ENCODE peak calls at places on chromosomes 7 and 10, in eight cellular contexts. One of them, this sample, is unnamed.

GRCh38 chr7:128791968-128792319 is at the start of gene CCDC136:
- DNase-seq in CD4-positive, alpha-beta memory T cell: no peak
- DNase-seq in C1 segment of cervical spinal cord: no peak
- DNase-seq in right lobe of liver: no peak
- DNase-seq in NCI-H2081: no peak
- DNase-seq in T-helper 1 cell: no peak
- DNase-seq in PC-3: no peak
- DNase-seq in activated naive CD4-positive, alpha-beta T cell: no peak
- DNase-seq in this sample: no peak

GRCh38 chr10:132107211-132107946 is 41.6 kb downstream of the JAKMIP3 start:
- DNase-seq in CD4-positive, alpha-beta memory T cell: no peak
- DNase-seq in C1 segment of cervical spinal cord: no peak
- DNase-seq in right lobe of liver: no peak
- DNase-seq in NCI-H2081: peak
- DNase-seq in T-helper 1 cell: no peak
- DNase-seq in PC-3: no peak
- DNase-seq in activated naive CD4-positive, alpha-beta T cell: no peak
- DNase-seq in this sample: no peak

GRCh38 chr10:58179238-58179637 is 88.5 kb downstream of the IPMK start:
- DNase-seq in CD4-positive, alpha-beta memory T cell: no peak
- DNase-seq in C1 segment of cervical spinal cord: no peak
- DNase-seq in right lobe of liver: no peak
- DNase-seq in NCI-H2081: no peak
- DNase-seq in T-helper 1 cell: no peak
- DNase-seq in PC-3: peak
- DNase-seq in activated naive CD4-positive, alpha-beta T cell: no peak
- DNase-seq in this sample: no peak

GRCh38 chr10:102436312-102436711 is 3.9 kb upstream of the CUEDC2 start:
- DNase-seq in CD4-positive, alpha-beta memory T cell: no peak
- DNase-seq in C1 segment of cervical spinal cord: no peak
- DNase-seq in right lobe of liver: peak
- DNase-seq in NCI-H2081: no peak
- DNase-seq in T-helper 1 cell: no peak
- DNase-seq in PC-3: no peak
- DNase-seq in activated naive CD4-positive, alpha-beta T cell: no peak
- DNase-seq in this sample: no peak

GRCh38 chr10:79983286-79983909 is 34.5 kb upstream of the SFTPD start:
- DNase-seq in CD4-positive, alpha-beta memory T cell: no peak
- DNase-seq in C1 segment of cervical spinal cord: no peak
- DNase-seq in right lobe of liver: no peak
- DNase-seq in NCI-H2081: no peak
- DNase-seq in T-helper 1 cell: no peak
- DNase-seq in PC-3: no peak
- DNase-seq in activated naive CD4-positive, alpha-beta T cell: no peak
- DNase-seq in this sample: no peak

GRCh38 chr7:141600607-141601006 is 49.4 kb downstream of the AGK start:
- DNase-seq in CD4-positive, alpha-beta memory T cell: no peak
- DNase-seq in C1 segment of cervical spinal cord: no peak
- DNase-seq in right lobe of liver: no peak
- DNase-seq in NCI-H2081: no peak
- DNase-seq in T-helper 1 cell: no peak
- DNase-seq in PC-3: no peak
- DNase-seq in activated naive CD4-positive, alpha-beta T cell: no peak
- DNase-seq in this sample: no peak

GRCh38 chr7:148773344-148773743 is 74.6 kb downstream of the CUL1 start:
- DNase-seq in CD4-positive, alpha-beta memory T cell: peak
- DNase-seq in C1 segment of cervical spinal cord: no peak
- DNase-seq in right lobe of liver: no peak
- DNase-seq in NCI-H2081: no peak
- DNase-seq in T-helper 1 cell: peak
- DNase-seq in PC-3: no peak
- DNase-seq in activated naive CD4-positive, alpha-beta T cell: no peak
- DNase-seq in this sample: no peak

GRCh38 chr10:68506406-68506805 is 20.9 kb downstream of the SLC25A16 start:
- DNase-seq in CD4-positive, alpha-beta memory T cell: no peak
- DNase-seq in C1 segment of cervical spinal cord: no peak
- DNase-seq in right lobe of liver: no peak
- DNase-seq in NCI-H2081: no peak
- DNase-seq in T-helper 1 cell: no peak
- DNase-seq in PC-3: no peak
- DNase-seq in activated naive CD4-positive, alpha-beta T cell: no peak
- DNase-seq in this sample: no peak

GRCh38 chr7:139828880-139829653 is at the start of gene TBXAS1:
- DNase-seq in CD4-positive, alpha-beta memory T cell: peak
- DNase-seq in C1 segment of cervical spinal cord: peak
- DNase-seq in right lobe of liver: no peak
- DNase-seq in NCI-H2081: no peak
- DNase-seq in T-helper 1 cell: no peak
- DNase-seq in PC-3: peak
- DNase-seq in activated naive CD4-positive, alpha-beta T cell: no peak
- DNase-seq in this sample: no peak

GRCh38 chr7:87007063-87007462 is 52.4 kb downstream of the ELAPOR2 start:
- DNase-seq in CD4-positive, alpha-beta memory T cell: no peak
- DNase-seq in C1 segment of cervical spinal cord: no peak
- DNase-seq in right lobe of liver: no peak
- DNase-seq in NCI-H2081: no peak
- DNase-seq in T-helper 1 cell: no peak
- DNase-seq in PC-3: no peak
- DNase-seq in activated naive CD4-positive, alpha-beta T cell: no peak
- DNase-seq in this sample: no peak

GRCh38 chr7:80646088-80646961 is 7.9 kb downstream of the CD36 start:
- DNase-seq in CD4-positive, alpha-beta memory T cell: no peak
- DNase-seq in C1 segment of cervical spinal cord: no peak
- DNase-seq in right lobe of liver: no peak
- DNase-seq in NCI-H2081: no peak
- DNase-seq in T-helper 1 cell: no peak
- DNase-seq in PC-3: no peak
- DNase-seq in activated naive CD4-positive, alpha-beta T cell: no peak
- DNase-seq in this sample: no peak

GRCh38 chr7:135111379-135111778 is 36.5 kb upstream of the TMEM140 start:
- DNase-seq in CD4-positive, alpha-beta memory T cell: no peak
- DNase-seq in C1 segment of cervical spinal cord: no peak
- DNase-seq in right lobe of liver: no peak
- DNase-seq in NCI-H2081: no peak
- DNase-seq in T-helper 1 cell: no peak
- DNase-seq in PC-3: no peak
- DNase-seq in activated naive CD4-positive, alpha-beta T cell: no peak
- DNase-seq in this sample: no peak

GRCh38 chr7:122887198-122887597 is 938 bp upstream of the CADPS2 start:
- DNase-seq in CD4-positive, alpha-beta memory T cell: no peak
- DNase-seq in C1 segment of cervical spinal cord: peak
- DNase-seq in right lobe of liver: peak
- DNase-seq in NCI-H2081: peak
- DNase-seq in T-helper 1 cell: no peak
- DNase-seq in PC-3: peak
- DNase-seq in activated naive CD4-positive, alpha-beta T cell: no peak
- DNase-seq in this sample: peak

GRCh38 chr7:101100858-101101847 is 15.9 kb downstream of the TRIM56 start:
- DNase-seq in CD4-positive, alpha-beta memory T cell: no peak
- DNase-seq in C1 segment of cervical spinal cord: no peak
- DNase-seq in right lobe of liver: no peak
- DNase-seq in NCI-H2081: no peak
- DNase-seq in T-helper 1 cell: no peak
- DNase-seq in PC-3: no peak
- DNase-seq in activated naive CD4-positive, alpha-beta T cell: no peak
- DNase-seq in this sample: no peak

GRCh38 chr7:156614434-156615264 is 25.9 kb upstream of the RNF32 start:
- DNase-seq in CD4-positive, alpha-beta memory T cell: no peak
- DNase-seq in C1 segment of cervical spinal cord: no peak
- DNase-seq in right lobe of liver: peak
- DNase-seq in NCI-H2081: no peak
- DNase-seq in T-helper 1 cell: no peak
- DNase-seq in PC-3: no peak
- DNase-seq in activated naive CD4-positive, alpha-beta T cell: no peak
- DNase-seq in this sample: no peak

GRCh38 chr7:128729489-128729888 is 9.7 kb upstream of the CALU start:
- DNase-seq in CD4-positive, alpha-beta memory T cell: no peak
- DNase-seq in C1 segment of cervical spinal cord: no peak
- DNase-seq in right lobe of liver: no peak
- DNase-seq in NCI-H2081: no peak
- DNase-seq in T-helper 1 cell: no peak
- DNase-seq in PC-3: no peak
- DNase-seq in activated naive CD4-positive, alpha-beta T cell: no peak
- DNase-seq in this sample: no peak

GRCh38 chr7:2906197-2906931 is 62.3 kb upstream of the GNA12 start:
- DNase-seq in CD4-positive, alpha-beta memory T cell: no peak
- DNase-seq in C1 segment of cervical spinal cord: no peak
- DNase-seq in right lobe of liver: no peak
- DNase-seq in NCI-H2081: no peak
- DNase-seq in T-helper 1 cell: no peak
- DNase-seq in PC-3: no peak
- DNase-seq in activated naive CD4-positive, alpha-beta T cell: no peak
- DNase-seq in this sample: no peak

GRCh38 chr7:24828871-24829661 is 71.8 kb upstream of the GSDME start:
- DNase-seq in CD4-positive, alpha-beta memory T cell: no peak
- DNase-seq in C1 segment of cervical spinal cord: no peak
- DNase-seq in right lobe of liver: no peak
- DNase-seq in NCI-H2081: peak
- DNase-seq in T-helper 1 cell: no peak
- DNase-seq in PC-3: no peak
- DNase-seq in activated naive CD4-positive, alpha-beta T cell: no peak
- DNase-seq in this sample: no peak

GRCh38 chr7:113197274-113197673 is 78.9 kb upstream of the SMIM30 start:
- DNase-seq in CD4-positive, alpha-beta memory T cell: no peak
- DNase-seq in C1 segment of cervical spinal cord: no peak
- DNase-seq in right lobe of liver: no peak
- DNase-seq in NCI-H2081: no peak
- DNase-seq in T-helper 1 cell: no peak
- DNase-seq in PC-3: peak
- DNase-seq in activated naive CD4-positive, alpha-beta T cell: no peak
- DNase-seq in this sample: peak

GRCh38 chr7:78576196-78576595 is 777.6 kb downstream of the PHTF2 start:
- DNase-seq in CD4-positive, alpha-beta memory T cell: no peak
- DNase-seq in C1 segment of cervical spinal cord: no peak
- DNase-seq in right lobe of liver: no peak
- DNase-seq in NCI-H2081: no peak
- DNase-seq in T-helper 1 cell: no peak
- DNase-seq in PC-3: peak
- DNase-seq in activated naive CD4-positive, alpha-beta T cell: no peak
- DNase-seq in this sample: no peak

GRCh38 chr7:27302590-27302989 is 60.0 kb downstream of the EVX1 start:
- DNase-seq in CD4-positive, alpha-beta memory T cell: no peak
- DNase-seq in C1 segment of cervical spinal cord: no peak
- DNase-seq in right lobe of liver: no peak
- DNase-seq in NCI-H2081: no peak
- DNase-seq in T-helper 1 cell: no peak
- DNase-seq in PC-3: no peak
- DNase-seq in activated naive CD4-positive, alpha-beta T cell: no peak
- DNase-seq in this sample: no peak

GRCh38 chr10:31320179-31320597 is 1.2 kb downstream of the ZEB1 start:
- DNase-seq in CD4-positive, alpha-beta memory T cell: peak
- DNase-seq in C1 segment of cervical spinal cord: peak
- DNase-seq in right lobe of liver: peak
- DNase-seq in NCI-H2081: no peak
- DNase-seq in T-helper 1 cell: peak
- DNase-seq in PC-3: peak
- DNase-seq in activated naive CD4-positive, alpha-beta T cell: peak
- DNase-seq in this sample: no peak